ENCODE peak calls at places on chromosomes 5 and 9, in four cellular contexts. X, L, I and Z are unnamed samples.

GRCh38 chr9:120080781-120081180 is 499.2 kb downstream of the CDK5RAP2 start:
- DNase-seq in L (no peak), X (no peak), I (no peak), Z (no peak)

GRCh38 chr5:54995168-54995567 is 9.8 kb upstream of the ESM1 start:
- DNase-seq in X (no peak), L (no peak), I (no peak), Z (no peak)

GRCh38 chr9:13279284-13280162 is at the start of gene MPDZ:
- DNase-seq in L (peak), I (peak), X (peak), Z (no peak)

GRCh38 chr5:1272201-1272600 is 22.7 kb downstream of the TERT start:
- DNase-seq in X (no peak), L (no peak), I (no peak), Z (no peak)

GRCh38 chr5:35811108-35811741 is 45.5 kb upstream of the IL7R start:
- DNase-seq in X (no peak), L (no peak), I (peak), Z (peak)

GRCh38 chr5:131259326-131259725 is 4.5 kb upstream of the CDC42SE2 start:
- DNase-seq in X (no peak), L (no peak), I (no peak), Z (no peak)

GRCh38 chr9:125913551-125913950 is 166.4 kb downstream of the PBX3 start:
- DNase-seq in I (no peak), L (no peak), X (no peak), Z (no peak)

GRCh38 chr5:108367679-108368334 is 14.1 kb downstream of the FBXL17 start:
- DNase-seq in I (no peak), L (no peak), X (no peak), Z (no peak)

GRCh38 chr9:76987594-76988200 is 31.8 kb upstream of the FOXB2 start:
- DNase-seq in L (peak), X (peak), I (peak), Z (peak)

GRCh38 chr5:43154424-43154823 is 33.7 kb downstream of the ZNF131 start:
- DNase-seq in X (no peak), L (no peak), I (no peak), Z (no peak)

GRCh38 chr9:77752566-77752965 is 104.4 kb upstream of the GNA14 start:
- DNase-seq in I (peak), L (no peak), X (peak), Z (no peak)

GRCh38 chr9:37036237-37037136 is 2.4 kb upstream of the PAX5 start:
- DNase-seq in X (no peak), L (peak), I (peak), Z (no peak)

GRCh38 chr5:126481243-126481642 is 58.0 kb downstream of the GRAMD2B start:
- DNase-seq in L (no peak), I (peak), X (peak), Z (no peak)

GRCh38 chr5:127723571-127723970 is 20.4 kb downstream of the CCDC192 start:
- DNase-seq in L (no peak), I (peak), X (peak), Z (no peak)

GRCh38 chr9:14155237-14155636 is 158.7 kb downstream of the NFIB start:
- DNase-seq in L (no peak), I (no peak), X (no peak), Z (no peak)

GRCh38 chr9:133792721-133793470 is 54.7 kb upstream of the SARDH start:
- DNase-seq in L (peak), I (peak), X (peak), Z (no peak)

GRCh38 chr5:83516361-83516760 is 44.8 kb downstream of the VCAN start:
- DNase-seq in X (peak), I (no peak), L (no peak), Z (no peak)

GRCh38 chr5:97192580-97193421 is 9.8 kb upstream of the RIOK2 start:
- DNase-seq in L (no peak), X (peak), I (no peak), Z (peak)

GRCh38 chr5:398475-399295 is 44.3 kb upstream of the EXOC3 start:
- DNase-seq in X (no peak), L (no peak), I (no peak), Z (no peak)

GRCh38 chr5:51829691-51830090 is 446.4 kb downstream of the ISL1 start:
- DNase-seq in L (no peak), I (no peak), X (no peak), Z (no peak)

GRCh38 chr9:97900738-97901565 is 21.3 kb downstream of the TRMO start:
- DNase-seq in I (peak), X (peak), L (peak), Z (peak)

GRCh38 chr9:22718653-22719052 is 272.0 kb downstream of the DMRTA1 start:
- DNase-seq in X (no peak), L (no peak), I (peak), Z (no peak)

GRCh38 chr5:1004598-1005361 is 3.8 kb upstream of the NKD2 start:
- DNase-seq in L (peak), X (peak), I (peak), Z (peak)

GRCh38 chr5:16674750-16675149 is 58.0 kb upstream of the RETREG1 start:
- DNase-seq in X (no peak), L (no peak), I (no peak), Z (no peak)

GRCh38 chr9:17330097-17330496 is 195.3 kb downstream of the CNTLN start:
- DNase-seq in X (peak), L (no peak), I (peak), Z (no peak)

GRCh38 chr9:95349109-95350038 is 31.9 kb upstream of the FANCC start:
- DNase-seq in L (peak), X (no peak), I (peak), Z (no peak)

GRCh38 chr9:135342206-135343130 is 137.1 kb upstream of the PPP1R26 start:
- DNase-seq in X (no peak), L (no peak), I (no peak), Z (no peak)

GRCh38 chr9:16719921-16720320 is 150.5 kb downstream of the BNC2 start:
- DNase-seq in L (peak), X (no peak), I (no peak), Z (no peak)

GRCh38 chr5:169150108-169150507 is 150.8 kb downstream of the SLIT3 start:
- DNase-seq in L (no peak), X (no peak), I (no peak), Z (no peak)

GRCh38 chr5:107636555-107636954 is 34.2 kb downstream of the EFNA5 start:
- DNase-seq in X (no peak), I (no peak), L (no peak), Z (no peak)

GRCh38 chr5:35303152-35303551 is 72.9 kb upstream of the PRLR start:
- DNase-seq in L (no peak), X (no peak), I (no peak), Z (no peak)

GRCh38 chr5:97231025-97231636 is 48.1 kb upstream of the RIOK2 start:
- DNase-seq in I (peak), L (peak), X (peak), Z (peak)

GRCh38 chr9:4305065-4305481 is 5.2 kb upstream of the GLIS3 start:
- DNase-seq in L (no peak), X (no peak), I (no peak), Z (no peak)

GRCh38 chr5:5403736-5404135 is 18.7 kb upstream of the ICE1 start:
- DNase-seq in L (no peak), I (no peak), X (no peak), Z (no peak)

GRCh38 chr5:2697041-2697440 is 54.4 kb downstream of the IRX2 start:
- DNase-seq in I (no peak), X (no peak), L (no peak), Z (no peak)

GRCh38 chr9:136544549-136545064 is 1.2 kb downstream of the NOTCH1 start:
- DNase-seq in L (no peak), I (peak), X (peak), Z (no peak)

GRCh38 chr5:53069626-53070025 is 39.9 kb downstream of the MOCS2 start:
- DNase-seq in X (peak), L (no peak), I (peak), Z (no peak)

GRCh38 chr5:98268162-98268860 is 505.2 kb upstream of the RGMB start:
- DNase-seq in I (no peak), X (no peak), L (no peak), Z (no peak)

GRCh38 chr9:83238871-83239624 is 176.1 kb upstream of the RASEF start:
- DNase-seq in L (peak), X (peak), I (no peak), Z (peak)

DNA sequence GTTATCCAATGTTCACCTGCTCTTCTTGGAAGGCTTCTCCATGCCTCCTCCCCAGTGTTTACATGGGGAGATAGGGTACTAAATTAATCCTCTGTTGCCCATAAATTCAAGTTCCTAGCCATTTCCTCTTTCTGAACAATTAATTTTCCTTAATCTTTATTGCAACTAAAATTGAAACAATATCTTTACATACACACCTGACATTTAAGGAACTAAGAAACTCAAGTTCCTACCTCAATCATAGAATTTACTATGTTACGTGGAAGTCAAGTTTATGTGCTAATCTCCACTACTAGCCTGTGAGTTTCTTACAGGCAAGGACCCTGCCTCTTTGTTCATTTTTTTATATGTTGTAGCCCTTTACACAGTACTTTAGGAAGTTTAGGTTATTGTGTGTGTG is 10.1 kb upstream of the ADRB2 start:
- DNase-seq in I (no peak), L (no peak), X (no peak), Z (no peak)
- H3K4me3 ChIP-seq in I (no peak), L (no peak), X (no peak), Z (no peak)

GRCh38 chr9:124217839-124218437 is 39.8 kb upstream of the NEK6 start:
- DNase-seq in X (no peak), L (no peak), I (no peak), Z (no peak)
- H3K4me3 ChIP-seq in X (no peak), L (no peak), I (no peak), Z (no peak)

GRCh38 chr9:15262581-15262980 is 44.4 kb downstream of the TTC39B start:
- DNase-seq in X (no peak), I (peak), L (no peak), Z (no peak)

GRCh38 chr9:15268796-15269195 is 38.2 kb downstream of the TTC39B start:
- DNase-seq in X (no peak), I (no peak), L (no peak), Z (no peak)

GRCh38 chr9:15268317-15268716 is 38.7 kb downstream of the TTC39B start:
- DNase-seq in I (no peak), X (peak), L (no peak), Z (no peak)

GRCh38 chr9:15264918-15265317 is 42.1 kb downstream of the TTC39B start:
- DNase-seq in X (no peak), L (no peak), I (no peak), Z (no peak)
- H3K4me3 ChIP-seq in X (no peak), L (no peak), I (no peak), Z (no peak)

GRCh38 chr5:139392678-139393496 is 2.0 kb downstream of the PROB1 start:
- DNase-seq in I (peak), L (peak), X (peak), Z (peak)
- H3K4me3 ChIP-seq in I (peak), L (peak), X (peak), Z (peak)

DNA sequence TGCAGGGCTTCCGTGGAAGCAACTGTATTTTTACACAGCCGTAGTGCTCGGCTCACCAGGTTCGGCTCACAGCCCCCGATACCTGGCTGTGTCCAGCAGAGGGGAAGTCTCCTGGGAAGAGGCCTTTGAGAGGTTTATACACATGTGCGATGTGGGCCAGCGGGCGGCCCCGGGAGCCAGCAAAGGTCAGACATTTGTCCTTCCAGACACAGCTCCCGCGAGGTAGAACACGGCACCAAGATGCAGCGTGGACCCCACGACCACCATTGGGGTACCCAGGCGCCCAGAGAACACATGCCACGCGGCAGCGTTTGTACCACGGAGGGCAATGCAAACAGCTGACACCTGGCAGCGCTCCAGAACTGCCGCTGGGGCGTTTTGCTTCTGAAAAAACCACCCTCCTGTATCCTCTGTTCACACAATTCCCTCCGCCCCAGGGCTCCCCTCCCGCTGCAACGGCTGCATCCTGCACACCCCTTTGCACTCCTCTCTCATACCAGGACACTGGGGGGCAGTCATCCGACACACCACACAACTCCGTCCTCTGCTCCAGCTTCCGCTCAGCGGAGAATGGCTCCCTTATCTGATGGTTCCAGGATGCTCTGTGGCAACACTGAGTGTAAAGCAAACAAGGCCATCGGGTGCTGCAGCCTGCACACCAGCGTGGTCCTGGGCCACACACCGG is 235.3 kb downstream of the SYK start:
- DNase-seq in I (peak), L (peak), X (peak), Z (peak)
- H3K4me3 ChIP-seq in I (no peak), L (no peak), X (no peak), Z (peak)